ENCODE peak calls at places on chromosome 19, in seven cellular contexts. P is psoas muscle; H is right cardiac atrium; G is PC-3; Q is HL-60; W is cardiac muscle cell; K is CD8-positive, alpha-beta T cell. Z is an unnamed sample.
A peak's percentile ranks its signal among the peaks of the same experiment; 100 is the strongest.

GRCh38 chr19:45423589-45424190 is at the start of gene ERCC1:
- DNase-seq in W (peak; percentile 97), Q (peak; percentile 95), G (peak; percentile 93), H (peak; percentile 96), P (peak; percentile 95), K (no peak), Z (peak; percentile 99)

GRCh38 chr19:55208880-55209429 is 346 bp downstream of the PTPRH start:
- DNase-seq in W (no peak), P (no peak), Q (peak; percentile 37), G (no peak), K (no peak), H (no peak), Z (no peak)

GRCh38 chr19:28403698-28404099 is 809.3 kb downstream of the UQCRFS1 start:
- DNase-seq in G (no peak), H (no peak), P (no peak), W (no peak), K (no peak), Q (no peak), Z (no peak)

GRCh38 chr19:14554382-14554812 is 17.5 kb downstream of the NDUFB7 start:
- DNase-seq in H (no peak), Q (no peak), W (no peak), G (peak; percentile 38), K (no peak), P (no peak), Z (no peak)

GRCh38 chr19:38448225-38448624 is 14.7 kb downstream of the RYR1 start:
- DNase-seq in Q (no peak), W (no peak), G (no peak), K (no peak), H (no peak), P (no peak), Z (no peak)

GRCh38 chr19:12884926-12885748 is 1.9 kb downstream of the KLF1 start:
- DNase-seq in K (peak; percentile 92), W (peak; percentile 68), P (peak; percentile 67), H (peak; percentile 59), G (peak; percentile 70), Q (peak; percentile 93), Z (peak; percentile 94)

GRCh38 chr19:53088091-53088490 is 15.1 kb downstream of the ZNF160 start:
- DNase-seq in H (no peak), Q (no peak), G (no peak), K (no peak), W (peak; percentile 16), P (no peak), Z (no peak)

GRCh38 chr19:58519087-58519354 is 589 bp downstream of the ZBTB45 start:
- DNase-seq in P (peak; percentile 68), Q (peak; percentile 76), G (peak; percentile 77), K (peak; percentile 64), H (peak; percentile 68), W (peak; percentile 82), Z (peak; percentile 84)

GRCh38 chr19:51777570-51778460 is 16.8 kb downstream of the FPR2 start:
- DNase-seq in H (peak; percentile 71), G (peak; percentile 87), Q (peak; percentile 79), W (peak; percentile 98), K (peak; percentile 20), P (peak; percentile 44), Z (peak; percentile 57)

GRCh38 chr19:46927893-46928292 is 67.1 kb downstream of the ARHGAP35 start:
- DNase-seq in H (no peak), G (no peak), K (no peak), Q (no peak), P (no peak), W (no peak), Z (no peak)

GRCh38 chr19:17080441-17080803 is 4.8 kb downstream of the MYO9B start:
- DNase-seq in W (no peak), Q (no peak), P (no peak), K (no peak), H (no peak), G (no peak), Z (no peak)
- H3K4me3 ChIP-seq in W (no peak overlapping the region), Q (no peak overlapping the region), P (peak overlapping the region; percentile 44), K (no peak overlapping the region), H (no peak overlapping the region), G (peak overlapping the region; percentile 6), Z (peak overlapping the region; percentile 53)

DNA sequence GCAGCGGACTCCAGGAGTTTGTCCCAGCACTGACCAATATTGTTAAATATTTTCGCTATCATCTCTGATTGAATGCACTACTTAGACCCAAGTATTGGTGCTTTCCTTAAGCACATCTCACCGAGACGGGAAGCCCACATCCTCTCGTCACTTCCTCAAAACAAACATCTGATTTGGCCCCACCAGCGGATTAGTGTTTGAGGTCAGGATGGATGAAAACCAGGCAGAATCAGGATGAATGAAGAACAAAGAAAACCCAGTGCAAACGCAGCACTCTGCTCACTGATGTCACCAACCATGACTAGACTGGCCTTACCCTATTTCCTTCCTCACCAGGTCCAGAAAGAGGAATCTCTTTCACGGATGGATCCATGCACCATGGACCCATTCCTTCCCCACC is 6.0 kb downstream of the PLAUR start:
- DNase-seq in H (no peak), G (no peak), K (peak; percentile 54), Q (peak; percentile 59), W (no peak), P (no peak), Z (no peak)
- H3K27ac ChIP-seq in H (no peak overlapping the region), G (no peak overlapping the region), K (no peak overlapping the region), Q (no peak overlapping the region), W (no peak overlapping the region), P (no peak overlapping the region), Z (no peak overlapping the region)

GRCh38 chr19:40641306-40641705 is 40.1 kb downstream of the LTBP4 start:
- DNase-seq in K (no peak), W (no peak), H (no peak), Q (no peak), P (no peak), G (no peak), Z (no peak)

GRCh38 chr19:40642062-40642706 is 41.0 kb downstream of the LTBP4 start:
- DNase-seq in H (no peak), W (no peak), G (no peak), P (no peak), K (no peak), Q (no peak), Z (no peak)

GRCh38 chr19:40642757-40643325 is 41.7 kb downstream of the LTBP4 start:
- DNase-seq in P (no peak), K (no peak), G (no peak), H (no peak), W (no peak), Q (no peak), Z (no peak)

GRCh38 chr19:40650749-40651305 is 39.6 kb downstream of the NUMBL start:
- DNase-seq in W (peak; percentile 90), G (no peak), K (no peak), P (peak; percentile 47), H (no peak), Q (no peak), Z (no peak)

GRCh38 chr19:40646564-40647254 is 43.7 kb downstream of the NUMBL start:
- DNase-seq in G (peak; percentile 15), W (no peak), P (no peak), Q (no peak), H (no peak), K (no peak), Z (no peak)
- H3K4me3 ChIP-seq in G (peak overlapping the region; percentile 68), W (no peak overlapping the region), P (peak overlapping the region; percentile 49), Q (no peak overlapping the region), H (no peak overlapping the region), K (no peak overlapping the region), Z (no peak overlapping the region)

GRCh38 chr19:6948884-6949283 is 61.5 kb downstream of the ADGRE1 start:
- DNase-seq in W (no peak), H (no peak), K (no peak), P (no peak), G (no peak), Q (no peak), Z (no peak)

GRCh38 chr19:6945733-6946132 is 58.4 kb downstream of the ADGRE1 start:
- DNase-seq in P (no peak), Q (no peak), H (no peak), G (no peak), K (no peak), W (no peak), Z (no peak)

GRCh38 chr19:6952956-6953355 is 65.6 kb downstream of the ADGRE1 start:
- DNase-seq in Q (no peak), W (no peak), P (no peak), K (no peak), G (no peak), H (no peak), Z (no peak)

GRCh38 chr19:6947745-6948144 is 60.4 kb downstream of the ADGRE1 start:
- DNase-seq in K (no peak), Q (no peak), P (no peak), G (peak; percentile 64), H (no peak), W (peak; percentile 62), Z (no peak)
- H3K27ac ChIP-seq in K (no peak overlapping the region), Q (no peak overlapping the region), P (no peak overlapping the region), G (no peak overlapping the region), H (no peak overlapping the region), W (no peak overlapping the region), Z (no peak overlapping the region)

GRCh38 chr19:3982701-3983541 is 2.3 kb downstream of the EEF2 start:
- DNase-seq in P (peak; percentile 63), Q (no peak), W (peak; percentile 47), H (no peak), K (no peak), G (peak; percentile 62), Z (no peak)
- H3K4me3 ChIP-seq in P (peak overlapping the region; percentile 91), Q (peak overlapping the region; percentile 89), W (no peak overlapping the region), H (no peak overlapping the region), K (no peak overlapping the region), G (peak overlapping the region; percentile 97), Z (no peak overlapping the region)